ENCODE peak calls at places on chromosomes 13 and 19, in four cellular contexts. O is HEK293T; N is stimulated activated CD8-positive, alpha-beta memory T cell treated with anti-CD3 and anti-CD28 coated beads, Interleukin-15, amount 100 ng/mL, for 24 hours; U is Jurkat, Clone E6-1. L is an unnamed sample.

GRCh38 chr13:88937381-88937780 is 1266.2 kb downstream of the SLITRK5 start:
- DNase-seq in O (no peak), N (no peak), U (no peak), L (no peak)

GRCh38 chr13:59906413-59907027 is 257.2 kb downstream of the DIAPH3 start:
- DNase-seq in O (peak), N (no peak), U (peak), L (peak)

GRCh38 chr19:34428549-34429285 is 536 bp downstream of the UBA2 start:
- DNase-seq in O (peak), N (peak), U (peak), L (peak)

GRCh38 chr13:50140742-50141659 is 125.8 kb downstream of the KCNRG start:
- DNase-seq in O (no peak), N (no peak), U (no peak), L (no peak)

GRCh38 chr19:7104783-7105447 is 35.4 kb downstream of the ZNF557 start:
- DNase-seq in O (no peak), N (no peak), U (no peak), L (no peak)

GRCh38 chr13:26132756-26133155 is 80.9 kb upstream of the SHISA2 start:
- DNase-seq in O (peak), N (no peak), U (peak), L (no peak)

GRCh38 chr13:106036870-106037269 is 498.6 kb downstream of the EFNB2 start:
- DNase-seq in O (no peak), N (no peak), U (no peak), L (peak)

GRCh38 chr19:51372649-51373504 is at the start of gene NKG7:
- DNase-seq in O (no peak), N (no peak), U (peak), L (no peak)

GRCh38 chr19:6528544-6529121 is 2.2 kb upstream of the TNFSF9 start:
- DNase-seq in O (no peak), N (no peak), U (no peak), L (no peak)

GRCh38 chr13:109809216-109809890 is 23.0 kb upstream of the IRS2 start:
- DNase-seq in O (no peak), N (no peak), U (no peak), L (no peak)

GRCh38 chr13:101614491-101614890 is 162.0 kb downstream of the ITGBL1 start:
- DNase-seq in O (no peak), N (no peak), U (no peak), L (no peak)

GRCh38 chr13:34469212-34469983 is 472.7 kb upstream of the NBEA start:
- DNase-seq in O (no peak), N (no peak), U (no peak), L (peak)

GRCh38 chr13:48731957-48732569 is 78.3 kb downstream of the CYSLTR2 start:
- DNase-seq in O (peak), N (peak), U (no peak), L (no peak)

GRCh38 chr19:22286151-22286810 is at the start of gene ZNF729:
- DNase-seq in O (no peak), N (no peak), U (no peak), L (peak)

GRCh38 chr19:55085923-55086715 is 10.4 kb downstream of the EPS8L1 start:
- DNase-seq in O (no peak), N (no peak), U (no peak), L (no peak)

GRCh38 chr13:29803221-29803620 is 47.2 kb downstream of the UBL3 start:
- DNase-seq in O (no peak), N (no peak), U (no peak), L (no peak)

GRCh38 chr19:50008532-50008931 is 16.6 kb downstream of the VRK3 start:
- DNase-seq in O (peak), N (no peak), U (no peak), L (no peak)

GRCh38 chr13:37241786-37242185 is 136.3 kb upstream of the CSNK1A1L start:
- DNase-seq in O (no peak), N (no peak), U (no peak), L (no peak)

GRCh38 chr19:16429066-16429758 is 42.6 kb downstream of the EPS15L1 start:
- DNase-seq in O (no peak), N (no peak), U (no peak), L (no peak)

GRCh38 chr13:80962173-80962572 is 621.2 kb upstream of the SPRY2 start:
- DNase-seq in O (no peak), N (no peak), U (no peak), L (no peak)

GRCh38 chr19:29694669-29695627 is 20.1 kb downstream of the C19orf12 start:
- DNase-seq in O (peak), N (peak), U (peak), L (peak)

L was measured in SK-N-DZ.